ENCODE peak calls at places on chromosomes 5 and 9, in eight cellular contexts. B, Y, N, V, J, F, Z and M are unnamed samples. For H3K9me3, the result is how much of the 10 kb centered on the place peaks cover.

GRCh38 chr5:73380710-73381586 is 67.6 kb downstream of the FOXD1 start:
- DNase-seq in B (no peak), Y (no peak), N (no peak), V (no peak), J (no peak), F (no peak), Z (no peak), M (no peak)

GRCh38 chr9:3751125-3751758 is 225.4 kb upstream of the RFX3 start:
- DNase-seq in B (no peak), Y (no peak), N (no peak), V (peak), J (no peak), F (no peak), Z (no peak), M (no peak)

GRCh38 chr5:132607133-132607532 is 50.4 kb downstream of the RAD50 start:
- DNase-seq in B (no peak), Y (no peak), N (no peak), V (no peak), J (no peak), F (no peak), Z (no peak), M (no peak)

GRCh38 chr5:171823269-171823668 is 37.7 kb downstream of the SMIM23 start:
- DNase-seq in B (no peak), Y (peak), N (no peak), V (no peak), J (peak), F (no peak), Z (peak), M (no peak)

GRCh38 chr5:12624776-12625560 is 720.7 kb upstream of the CTNND2 start:
- DNase-seq in B (no peak), Y (no peak), N (no peak), V (no peak), J (no peak), F (no peak), Z (no peak), M (no peak)

GRCh38 chr9:116741106-116741740 is 54.1 kb downstream of the TRIM32 start:
- DNase-seq in B (no peak), Y (no peak), N (no peak), V (no peak), J (no peak), F (no peak), Z (no peak), M (no peak)

GRCh38 chr5:116442095-116442534 is 132.5 kb downstream of the SEMA6A start:
- DNase-seq in B (no peak), Y (no peak), N (no peak), V (peak), J (peak), F (peak), Z (peak), M (peak)

GRCh38 chr9:33097192-33097591 is 20.7 kb upstream of the SMU1 start:
- DNase-seq in B (no peak), Y (no peak), N (no peak), V (no peak), J (no peak), F (no peak), Z (no peak), M (no peak)

GRCh38 chr5:35859101-35859661 is 2.5 kb downstream of the IL7R start:
- DNase-seq in B (no peak), Y (no peak), N (no peak), V (no peak), J (no peak), F (no peak), Z (no peak), M (no peak)

GRCh38 chr5:152332696-152333095 is 72.4 kb downstream of the NMUR2 start:
- DNase-seq in B (no peak), Y (no peak), N (no peak), V (no peak), J (no peak), F (peak), Z (no peak), M (no peak)

GRCh38 chr5:139636975-139637408 is 11.2 kb upstream of the CXXC5 start:
- DNase-seq in B (no peak), Y (no peak), N (no peak), V (no peak), J (no peak), F (no peak), Z (no peak), M (no peak)

GRCh38 chr9:69065660-69066059 is 30.1 kb downstream of the FXN start:
- DNase-seq in B (no peak), Y (no peak), N (no peak), V (no peak), J (no peak), F (no peak), Z (no peak), M (no peak)

GRCh38 chr5:135449608-135450007 is 2.5 kb upstream of the DCANP1 start:
- DNase-seq in B (no peak), Y (no peak), N (peak), V (no peak), J (no peak), F (no peak), Z (no peak), M (peak)

GRCh38 chr5:68817696-68818695 is 275.8 kb upstream of the SLC30A5 start:
- DNase-seq in B (no peak), Y (no peak), N (no peak), V (peak), J (no peak), F (no peak), Z (no peak), M (peak)

GRCh38 chr5:106875591-106876297 is 795.0 kb downstream of the EFNA5 start:
- DNase-seq in B (no peak), Y (no peak), N (no peak), V (no peak), J (no peak), F (no peak), Z (peak), M (peak)

GRCh38 chr9:137318565-137318964 is 16.5 kb upstream of the NRARP start:
- DNase-seq in B (no peak), Y (no peak), N (peak), V (no peak), J (no peak), F (no peak), Z (no peak), M (no peak)

GRCh38 chr5:81077105-81077504 is 116.9 kb downstream of the RASGRF2 start:
- DNase-seq in B (no peak), Y (no peak), N (no peak), V (no peak), J (no peak), F (no peak), Z (no peak), M (no peak)

GRCh38 chr9:29691758-29692407 is 2118.6 kb upstream of the C9orf72 start:
- DNase-seq in B (no peak), Y (no peak), N (no peak), V (no peak), J (no peak), F (no peak), Z (no peak), M (peak)

GRCh38 chr9:98215821-98216220 is 23.4 kb upstream of the CORO2A start:
- DNase-seq in B (no peak), Y (no peak), N (no peak), V (no peak), J (no peak), F (no peak), Z (peak), M (peak)

GRCh38 chr9:131273146-131273545 is 3.2 kb downstream of the FAM78A start:
- DNase-seq in B (no peak), Y (peak), N (no peak), V (no peak), J (peak), F (peak), Z (no peak), M (no peak)

GRCh38 chr5:133373121-133373870 is 239.0 kb downstream of the FSTL4 start:
- DNase-seq in B (no peak), Y (no peak), N (no peak), V (no peak), J (no peak), F (no peak), Z (no peak), M (no peak)

GRCh38 chr9:95506438-95506691 is 10.4 kb downstream of the PTCH1 start:
- DNase-seq in B (no peak), Y (peak), N (no peak), V (no peak), J (peak), F (peak), Z (peak), M (peak)

GRCh38 chr5:168031614-168032013 is 259.8 kb upstream of the WWC1 start:
- DNase-seq in B (no peak), Y (no peak), N (no peak), V (no peak), J (no peak), F (no peak), Z (no peak), M (no peak)

GRCh38 chr5:141369994-141370848 is at the start of gene PCDHGB3:
- DNase-seq in B (no peak), Y (no peak), N (no peak), V (no peak), J (peak), F (no peak), Z (peak), M (no peak)
- H3K9me3 ChIP-seq in B (half or more), Y (under half), N (under half), V (half or more), J (half or more), F (under half), Z (half or more), M (under half)

DNA sequence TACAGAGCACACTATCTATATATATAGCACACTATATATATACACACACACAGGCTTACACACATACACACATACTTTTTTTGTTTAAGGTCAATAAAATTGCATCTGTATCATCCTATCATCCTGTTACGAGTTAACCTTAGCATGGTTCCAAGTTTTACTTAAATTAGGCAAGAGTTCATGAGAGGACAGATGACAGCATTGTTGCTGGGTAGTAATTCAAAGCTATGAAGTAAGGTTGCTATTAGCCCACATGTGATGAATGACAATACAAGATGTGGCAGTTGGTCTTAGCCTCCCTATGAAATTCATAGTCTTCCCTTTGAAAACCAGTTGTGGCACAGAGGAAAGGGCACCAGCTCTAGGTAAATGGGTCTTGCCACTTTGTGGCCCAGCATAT is 438.1 kb downstream of the ACTL7B start:
- DNase-seq in B (no peak), Y (no peak), N (no peak), V (no peak), J (no peak), F (no peak), Z (no peak), M (no peak)
- H3K9me3 ChIP-seq in B (under half), Y (under half), N (under half), V (under half), J (under half), F (under half), Z (under half), M (under half)

DNA sequence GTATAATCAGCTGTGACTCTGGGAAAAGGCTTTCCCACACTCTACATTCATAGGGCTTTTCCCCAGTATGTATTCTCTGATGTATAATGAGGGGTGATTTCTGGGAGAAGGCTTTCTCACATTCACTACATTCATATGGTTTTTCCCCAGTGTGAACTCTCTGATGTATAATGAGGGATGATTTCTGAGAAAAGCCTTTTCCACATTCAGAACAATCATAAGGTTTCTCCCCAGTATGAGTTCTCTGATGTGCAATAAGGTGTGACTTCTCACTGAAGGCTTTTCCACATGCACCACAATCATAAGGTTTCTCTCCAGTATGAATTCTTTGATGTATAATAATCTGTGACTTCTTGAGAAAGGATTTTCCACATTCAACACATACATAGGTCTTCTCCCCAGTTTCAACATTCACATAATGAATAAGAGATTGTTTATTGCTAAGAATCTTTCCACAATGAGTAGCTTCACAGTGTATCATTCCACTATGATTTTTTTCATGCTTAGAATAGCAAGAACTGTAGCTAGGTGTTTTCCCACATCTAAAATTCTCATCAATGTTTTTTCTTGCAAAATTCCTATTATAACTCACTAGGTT is 26.7 kb upstream of the ZNF300 start:
- DNase-seq in B (no peak), Y (no peak), N (no peak), V (no peak), J (no peak), F (no peak), Z (no peak), M (no peak)
- H3K9me3 ChIP-seq in B (half or more), Y (under half), N (half or more), V (half or more), J (half or more), F (under half), Z (half or more), M (under half)

DNA sequence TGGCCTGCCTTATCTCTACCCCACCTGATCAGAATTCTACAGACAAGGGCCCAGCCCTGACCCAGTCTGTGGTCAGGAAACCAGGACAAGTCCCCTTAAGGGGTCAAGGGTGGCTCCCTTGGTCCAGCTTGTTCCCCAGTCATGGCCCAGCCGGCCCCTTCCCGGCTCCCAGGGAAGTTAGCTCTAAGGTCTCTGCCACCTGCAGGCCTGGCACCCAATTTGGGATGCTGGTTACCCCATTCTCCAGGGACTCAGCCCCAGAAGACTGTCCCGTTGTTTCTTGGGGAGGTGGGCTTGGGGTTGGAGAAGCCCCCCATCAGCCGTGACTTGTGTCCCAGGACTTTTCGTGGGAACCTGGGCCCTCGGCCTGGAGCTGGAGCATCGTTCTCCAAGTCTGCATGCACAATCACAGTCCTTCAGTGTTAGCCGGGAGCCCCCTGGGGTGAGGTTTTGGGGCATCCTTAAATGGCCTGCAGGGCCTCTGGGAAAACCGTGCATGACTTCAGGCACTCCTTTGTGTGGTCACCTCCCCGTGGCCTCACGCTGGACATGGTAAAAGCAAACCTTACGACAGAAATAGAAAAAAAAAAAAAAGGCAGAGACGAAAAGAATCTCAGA is 150.8 kb upstream of the PHYKPL start:
- DNase-seq in B (no peak), Y (peak), N (no peak), V (no peak), J (no peak), F (no peak), Z (no peak), M (no peak)
- H3K9me3 ChIP-seq in B (under half), Y (under half), N (under half), V (under half), J (under half), F (under half), Z (under half), M (under half)

DNA sequence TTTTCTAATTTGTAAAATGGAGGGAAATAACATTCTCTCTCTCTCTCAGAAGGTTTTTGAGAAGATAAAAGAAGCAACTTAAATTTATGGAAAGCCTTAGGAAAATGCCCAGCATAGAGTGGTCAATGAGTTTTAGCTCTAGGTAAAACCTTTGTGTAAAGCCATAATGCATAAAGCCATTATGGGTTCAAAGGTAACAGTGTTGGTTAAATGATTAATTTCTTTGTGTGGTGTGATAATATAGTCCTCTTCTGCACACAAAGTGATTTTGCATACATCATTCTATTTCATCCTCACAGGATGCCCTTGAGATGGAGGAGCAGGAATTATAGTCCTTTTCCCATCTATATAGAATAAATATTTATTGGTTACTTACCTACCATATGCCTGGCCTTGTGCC is 602.9 kb downstream of the CSNK1G3 start:
- DNase-seq in B (no peak), Y (no peak), N (no peak), V (no peak), J (no peak), F (no peak), Z (no peak), M (no peak)
- H3K9me3 ChIP-seq in B (under half), Y (under half), N (under half), V (under half), J (under half), F (under half), Z (under half), M (under half)

GRCh38 chr9:11269036-11269435 is 656.2 kb upstream of the PTPRD start:
- DNase-seq in B (no peak), Y (no peak), N (no peak), V (no peak), J (no peak), F (no peak), Z (no peak), M (no peak)
- H3K9me3 ChIP-seq in B (under half), Y (under half), N (under half), V (under half), J (under half), F (under half), Z (half or more), M (under half)

DNA sequence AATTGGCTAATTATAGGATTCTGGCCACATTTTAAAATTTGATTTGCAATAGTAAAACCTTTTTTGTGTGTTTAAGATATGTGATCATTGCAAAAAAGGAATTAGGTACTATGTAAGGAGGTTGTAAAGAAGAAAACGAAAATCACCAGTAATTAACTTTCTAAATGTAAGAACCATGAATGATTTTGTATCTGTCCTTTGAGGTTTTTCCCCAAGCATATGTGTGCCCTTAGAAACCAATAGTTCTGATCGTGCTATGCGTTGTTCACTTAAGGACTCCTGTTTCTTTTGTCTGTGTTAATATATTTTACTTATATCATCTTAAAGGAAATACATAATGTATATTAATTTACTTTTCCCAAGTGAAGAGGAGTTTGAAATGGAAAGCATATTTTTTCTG is 410.2 kb downstream of the PSAT1 start:
- DNase-seq in B (no peak), Y (no peak), N (no peak), V (no peak), J (no peak), F (no peak), Z (no peak), M (no peak)
- H3K9me3 ChIP-seq in B (under half), Y (under half), N (under half), V (under half), J (under half), F (under half), Z (under half), M (under half)

GRCh38 chr5:179287631-179288030 is 57.6 kb downstream of the ADAMTS2 start:
- DNase-seq in B (no peak), Y (peak), N (peak), V (no peak), J (no peak), F (no peak), Z (no peak), M (peak)

GRCh38 chr5:179288101-179288808 is 57.0 kb downstream of the ADAMTS2 start:
- DNase-seq in B (no peak), Y (peak), N (peak), V (no peak), J (no peak), F (peak), Z (no peak), M (peak)

GRCh38 chr5:179290681-179291540 is 54.4 kb downstream of the ADAMTS2 start:
- DNase-seq in B (no peak), Y (peak), N (peak), V (no peak), J (no peak), F (peak), Z (no peak), M (no peak)

GRCh38 chr5:179288809-179289185 is 56.5 kb downstream of the ADAMTS2 start:
- DNase-seq in B (no peak), Y (peak), N (peak), V (no peak), J (no peak), F (peak), Z (no peak), M (peak)

GRCh38 chr5:179289756-179290385 is 55.4 kb downstream of the ADAMTS2 start:
- DNase-seq in B (no peak), Y (peak), N (peak), V (no peak), J (no peak), F (peak), Z (no peak), M (no peak)
- H3K9me3 ChIP-seq in B (under half), Y (under half), N (under half), V (under half), J (under half), F (under half), Z (under half), M (under half)

GRCh38 chr9:9231946-9232345 is 1380.9 kb downstream of the PTPRD start:
- DNase-seq in B (no peak), Y (no peak), N (no peak), V (no peak), J (no peak), F (no peak), Z (no peak), M (no peak)
- H3K9me3 ChIP-seq in B (under half), Y (under half), N (under half), V (under half), J (under half), F (under half), Z (under half), M (under half)

GRCh38 chr5:150574818-150575537 is 65.5 kb upstream of the SYNPO start:
- DNase-seq in B (no peak), Y (peak), N (peak), V (no peak), J (no peak), F (peak), Z (no peak), M (peak)
- H3K9me3 ChIP-seq in B (under half), Y (under half), N (under half), V (under half), J (under half), F (under half), Z (under half), M (under half)